ENCODE peak calls at places on chromosomes 7 and 10, in nine cellular contexts. E, H, S, P, W, A, U, V and Q are unnamed samples.

GRCh38 chr10:102152545-102152890 is 329 bp downstream of the NOLC1 start:
- DNase-seq in S (peak; percentile 23), U (no peak), H (peak; percentile 35), A (peak; percentile 33), V (no peak), E (peak; percentile 8), P (no peak), W (no peak), Q (no peak)

GRCh38 chr10:130547368-130547767 is 411.2 kb downstream of the GLRX3 start:
- DNase-seq in P (no peak), V (no peak), U (no peak), A (no peak), W (no peak), E (no peak), H (no peak), S (peak; percentile 14), Q (no peak)

GRCh38 chr7:130845581-130846085 is 111.6 kb upstream of the KLF14 start:
- DNase-seq in H (no peak), S (no peak), P (no peak), A (no peak), E (peak; percentile 92), V (no peak), W (no peak), U (peak; percentile 94), Q (no peak)

GRCh38 chr10:72314263-72314662 is 40.5 kb downstream of the DNAJB12 start:
- DNase-seq in A (no peak), S (no peak), H (no peak), W (no peak), P (no peak), U (no peak), E (no peak), V (no peak), Q (no peak)

GRCh38 chr7:155368894-155369600 is 71.4 kb downstream of the INSIG1 start:
- DNase-seq in U (no peak), P (no peak), S (no peak), H (no peak), V (peak; percentile 83), A (no peak), E (no peak), W (no peak), Q (no peak)

GRCh38 chr7:143325215-143325614 is 9.3 kb downstream of the CLCN1 start:
- DNase-seq in P (no peak), H (no peak), A (no peak), E (no peak), W (no peak), U (no peak), S (no peak), V (no peak), Q (no peak)

GRCh38 chr10:88819290-88819689 is 16.8 kb downstream of the LIPM start:
- DNase-seq in E (peak; percentile 55), V (no peak), H (no peak), P (no peak), A (no peak), U (no peak), W (no peak), S (no peak), Q (no peak)

GRCh38 chr10:84138478-84139125 is 707 bp upstream of the GHITM start:
- DNase-seq in S (no peak), P (no peak), E (no peak), H (no peak), W (no peak), V (no peak), A (peak; percentile 49), U (no peak), Q (peak; percentile 27)

GRCh38 chr10:115001506-115002381 is 63.7 kb downstream of the TRUB1 start:
- DNase-seq in E (peak; percentile 13), P (no peak), S (no peak), A (no peak), H (no peak), U (no peak), V (no peak), W (no peak), Q (peak; percentile 35)

GRCh38 chr10:18312385-18313145 is 172.3 kb downstream of the CACNB2 start:
- DNase-seq in W (no peak), P (no peak), H (peak; percentile 62), V (no peak), E (peak; percentile 38), S (peak; percentile 81), U (peak; percentile 37), A (no peak), Q (peak; percentile 37)

GRCh38 chr7:142785841-142786250 is 15.1 kb downstream of the PRSS2 start:
- DNase-seq in W (no peak), V (no peak), H (no peak), A (peak; percentile 37), E (no peak), P (no peak), S (no peak), U (no peak), Q (no peak)

GRCh38 chr10:6052247-6053221 is 9.6 kb downstream of the IL2RA start:
- DNase-seq in E (no peak), P (no peak), S (no peak), V (peak; percentile 13), H (no peak), U (no peak), W (no peak), A (peak; percentile 52), Q (no peak)

GRCh38 chr7:111485981-111486380 is 76.3 kb downstream of the IMMP2L start:
- DNase-seq in A (no peak), H (no peak), S (no peak), P (no peak), E (no peak), V (no peak), W (no peak), U (no peak), Q (no peak)

GRCh38 chr7:141076377-141076776 is 2.5 kb downstream of the TMEM178B start:
- DNase-seq in W (peak; percentile 8), P (no peak), E (no peak), S (no peak), A (no peak), H (no peak), V (no peak), U (no peak), Q (no peak)

GRCh38 chr10:124313374-124313773 is 105.3 kb downstream of the OAT start:
- DNase-seq in P (no peak), S (no peak), H (no peak), A (no peak), W (no peak), U (no peak), V (no peak), E (no peak), Q (no peak)